ENCODE peak calls at places on chromosomes 16 and 17, in eight cellular contexts. One of them, this sample, is unnamed.

GRCh38 chr17:21176996-21177395 is 37.0 kb downstream of the TMEM11 start:
- DNase-seq in ascending aorta: peak; percentile 35
- DNase-seq in tibial nerve: no peak
- DNase-seq in esophagus squamous epithelium: no peak
- DNase-seq in transverse colon: no peak
- DNase-seq in PC-3: no peak
- DNase-seq in adrenal gland: peak; percentile 12
- DNase-seq in lung: no peak
- DNase-seq in this sample: peak; percentile 3

GRCh38 chr17:229130-229944 is 47.9 kb upstream of the DOC2B start:
- DNase-seq in PC-3: no peak
- DNase-seq in transverse colon: peak; percentile 2
- DNase-seq in adrenal gland: no peak
- DNase-seq in esophagus squamous epithelium: no peak
- DNase-seq in lung: no peak
- DNase-seq in ascending aorta: peak; percentile 46
- DNase-seq in tibial nerve: no peak
- DNase-seq in this sample: no peak

GRCh38 chr17:60372790-60373483 is 19.0 kb downstream of the USP32 start:
- DNase-seq in tibial nerve: no peak
- DNase-seq in esophagus squamous epithelium: no peak
- DNase-seq in PC-3: peak; percentile 88
- DNase-seq in ascending aorta: no peak
- DNase-seq in transverse colon: no peak
- DNase-seq in adrenal gland: no peak
- DNase-seq in lung: no peak
- DNase-seq in this sample: no peak

GRCh38 chr17:55398689-55399088 is 22.9 kb downstream of the MMD start:
- DNase-seq in lung: no peak
- DNase-seq in PC-3: no peak
- DNase-seq in esophagus squamous epithelium: no peak
- DNase-seq in tibial nerve: no peak
- DNase-seq in transverse colon: no peak
- DNase-seq in ascending aorta: no peak
- DNase-seq in adrenal gland: no peak
- DNase-seq in this sample: no peak

GRCh38 chr17:12021604-12022003 is 927 bp downstream of the MAP2K4 start:
- DNase-seq in adrenal gland: no peak
- DNase-seq in tibial nerve: no peak
- DNase-seq in transverse colon: no peak
- DNase-seq in PC-3: no peak
- DNase-seq in ascending aorta: no peak
- DNase-seq in lung: no peak
- DNase-seq in esophagus squamous epithelium: no peak
- DNase-seq in this sample: no peak

GRCh38 chr17:9880582-9880999 is 24.5 kb downstream of the RCVRN start:
- DNase-seq in tibial nerve: no peak
- DNase-seq in adrenal gland: no peak
- DNase-seq in ascending aorta: no peak
- DNase-seq in transverse colon: no peak
- DNase-seq in lung: no peak
- DNase-seq in esophagus squamous epithelium: no peak
- DNase-seq in PC-3: peak; percentile 83
- DNase-seq in this sample: no peak

GRCh38 chr17:3535253-3535995 is 22.2 kb downstream of the TRPV3 start:
- DNase-seq in ascending aorta: no peak
- DNase-seq in lung: peak; percentile 51
- DNase-seq in PC-3: peak; percentile 77
- DNase-seq in transverse colon: peak; percentile 57
- DNase-seq in adrenal gland: peak; percentile 54
- DNase-seq in tibial nerve: peak; percentile 54
- DNase-seq in esophagus squamous epithelium: no peak
- DNase-seq in this sample: peak; percentile 50

GRCh38 chr17:35448214-35448898 is at the start of gene SLFN13:
- DNase-seq in PC-3: peak; percentile 68
- DNase-seq in adrenal gland: peak; percentile 72
- DNase-seq in transverse colon: peak; percentile 82
- DNase-seq in esophagus squamous epithelium: peak; percentile 41
- DNase-seq in lung: peak; percentile 79
- DNase-seq in ascending aorta: peak; percentile 85
- DNase-seq in tibial nerve: peak; percentile 39
- DNase-seq in this sample: peak; percentile 87

GRCh38 chr16:65510850-65511249 is 389.0 kb upstream of the CDH11 start:
- DNase-seq in ascending aorta: no peak
- DNase-seq in adrenal gland: no peak
- DNase-seq in transverse colon: no peak
- DNase-seq in esophagus squamous epithelium: no peak
- DNase-seq in lung: no peak
- DNase-seq in PC-3: no peak
- DNase-seq in tibial nerve: no peak
- DNase-seq in this sample: no peak

GRCh38 chr17:69761767-69762321 is 313.2 kb upstream of the KCNJ16 start:
- DNase-seq in adrenal gland: no peak
- DNase-seq in lung: no peak
- DNase-seq in PC-3: peak; percentile 98
- DNase-seq in esophagus squamous epithelium: no peak
- DNase-seq in ascending aorta: no peak
- DNase-seq in tibial nerve: peak; percentile 48
- DNase-seq in transverse colon: no peak
- DNase-seq in this sample: no peak

GRCh38 chr17:68399638-68400403 is 57.5 kb downstream of the WIPI1 start:
- DNase-seq in PC-3: peak; percentile 14
- DNase-seq in transverse colon: peak; percentile 25
- DNase-seq in lung: peak; percentile 9
- DNase-seq in esophagus squamous epithelium: no peak
- DNase-seq in tibial nerve: no peak
- DNase-seq in ascending aorta: no peak
- DNase-seq in adrenal gland: peak; percentile 16
- DNase-seq in this sample: no peak

GRCh38 chr16:73006021-73006420 is 41.9 kb downstream of the ZFHX3 start:
- DNase-seq in adrenal gland: no peak
- DNase-seq in transverse colon: no peak
- DNase-seq in tibial nerve: no peak
- DNase-seq in ascending aorta: peak; percentile 50
- DNase-seq in lung: no peak
- DNase-seq in esophagus squamous epithelium: no peak
- DNase-seq in PC-3: no peak
- DNase-seq in this sample: no peak

DNA sequence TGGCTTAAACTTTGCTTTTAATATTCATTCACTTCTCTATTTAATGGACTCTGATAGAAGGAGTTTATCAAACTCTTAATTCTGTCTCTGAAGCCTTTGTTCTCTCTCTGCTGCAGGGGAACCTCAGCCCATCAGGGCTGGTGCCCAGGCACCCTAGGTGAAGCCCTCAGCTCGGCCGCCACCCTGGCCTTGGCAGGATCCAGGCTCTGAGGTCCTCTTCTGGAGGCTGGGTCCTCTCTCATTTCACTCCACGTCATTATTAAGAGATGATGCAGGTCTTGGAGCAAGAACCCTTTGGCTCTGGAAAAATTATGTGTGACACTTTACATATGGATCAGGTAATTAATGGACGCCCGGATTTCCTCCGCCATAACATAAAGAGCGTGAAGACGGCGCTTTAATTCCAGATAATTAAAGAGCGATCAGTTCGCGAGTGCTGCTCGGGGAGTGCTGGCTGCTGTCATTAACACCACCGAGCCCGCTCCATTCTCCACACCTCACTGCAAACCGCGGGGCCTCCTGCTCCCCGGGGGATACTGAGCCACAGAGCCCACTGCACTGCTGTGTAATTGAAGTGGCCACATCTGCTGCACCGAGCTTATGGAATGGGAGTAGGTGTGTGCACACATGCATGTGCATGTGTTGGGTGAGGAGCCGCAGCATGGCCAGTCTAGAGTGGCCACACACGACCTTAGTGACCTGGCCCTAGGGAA is 259.4 kb upstream of the TNRC6C start:
- DNase-seq in transverse colon: no peak
- DNase-seq in esophagus squamous epithelium: no peak
- DNase-seq in tibial nerve: no peak
- DNase-seq in PC-3: no peak
- DNase-seq in lung: no peak
- DNase-seq in adrenal gland: no peak
- DNase-seq in ascending aorta: peak; percentile 55
- DNase-seq in this sample: no peak
- H3K27me3 ChIP-seq in transverse colon: peaks cover 40% of the 10 kb centered on the region
- H3K27me3 ChIP-seq in esophagus squamous epithelium: no peaks in the 10 kb centered on the region
- H3K27me3 ChIP-seq in tibial nerve: peaks cover 22% of the 10 kb centered on the region
- H3K27me3 ChIP-seq in PC-3: peaks cover 85% of the 10 kb centered on the region
- H3K27me3 ChIP-seq in lung: no peaks in the 10 kb centered on the region
- H3K27me3 ChIP-seq in adrenal gland: no peaks in the 10 kb centered on the region
- H3K27me3 ChIP-seq in ascending aorta: no peaks in the 10 kb centered on the region
- H3K27me3 ChIP-seq in this sample: peaks cover 46% of the 10 kb centered on the region

DNA sequence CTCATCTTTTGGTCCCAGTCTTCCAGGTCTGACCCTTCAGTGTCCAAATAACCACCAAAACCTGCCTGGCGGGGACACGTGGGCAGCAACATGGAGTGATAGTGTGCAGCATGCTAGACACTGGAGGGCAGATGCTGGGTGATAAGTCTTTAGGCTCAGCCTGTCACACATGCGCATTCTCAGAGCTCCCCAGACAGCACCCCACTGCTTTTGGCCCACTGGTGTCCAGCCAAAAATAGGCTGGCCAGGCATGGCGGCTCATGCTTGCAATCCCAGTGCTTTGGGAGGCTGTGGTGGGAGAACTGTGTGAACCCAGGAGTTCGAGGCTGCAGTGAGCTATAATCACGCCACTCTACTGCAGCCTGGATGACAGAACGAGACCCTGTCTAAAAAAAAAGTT is 12.3 kb downstream of the GINS2 start:
- DNase-seq in tibial nerve: no peak
- DNase-seq in ascending aorta: no peak
- DNase-seq in PC-3: no peak
- DNase-seq in esophagus squamous epithelium: no peak
- DNase-seq in adrenal gland: no peak
- DNase-seq in lung: no peak
- DNase-seq in transverse colon: no peak
- DNase-seq in this sample: no peak
- TF ChIP-seq CTCF in tibial nerve: no peak
- TF ChIP-seq CTCF in ascending aorta: no peak
- TF ChIP-seq CTCF in PC-3: no peak
- TF ChIP-seq CTCF in esophagus squamous epithelium: no peak
- TF ChIP-seq CTCF in adrenal gland: no peak
- TF ChIP-seq CTCF in lung: no peak
- TF ChIP-seq CTCF in transverse colon: no peak
- TF ChIP-seq CTCF in this sample: no peak

GRCh38 chr16:1046271-1046955 is 26.1 kb upstream of the SSTR5 start:
- DNase-seq in adrenal gland: no peak
- DNase-seq in transverse colon: no peak
- DNase-seq in ascending aorta: no peak
- DNase-seq in tibial nerve: no peak
- DNase-seq in PC-3: no peak
- DNase-seq in esophagus squamous epithelium: no peak
- DNase-seq in lung: no peak
- DNase-seq in this sample: no peak
- H3K27me3 ChIP-seq in adrenal gland: peaks cover 35% of the 10 kb centered on the region
- H3K27me3 ChIP-seq in transverse colon: peaks cover 66% of the 10 kb centered on the region
- H3K27me3 ChIP-seq in ascending aorta: no peaks in the 10 kb centered on the region
- H3K27me3 ChIP-seq in tibial nerve: peaks cover 73% of the 10 kb centered on the region
- H3K27me3 ChIP-seq in PC-3: no peaks in the 10 kb centered on the region
- H3K27me3 ChIP-seq in esophagus squamous epithelium: peaks cover 7% of the 10 kb centered on the region
- H3K27me3 ChIP-seq in lung: peaks cover 33% of the 10 kb centered on the region
- H3K27me3 ChIP-seq in this sample: no peaks in the 10 kb centered on the region

GRCh38 chr16:58639230-58639629 is 9.6 kb upstream of the CNOT1 start:
- DNase-seq in adrenal gland: no peak
- DNase-seq in tibial nerve: no peak
- DNase-seq in PC-3: no peak
- DNase-seq in esophagus squamous epithelium: no peak
- DNase-seq in ascending aorta: no peak
- DNase-seq in lung: no peak
- DNase-seq in transverse colon: no peak
- DNase-seq in this sample: no peak

GRCh38 chr16:58639836-58640235 is 10.2 kb upstream of the CNOT1 start:
- DNase-seq in transverse colon: no peak
- DNase-seq in ascending aorta: no peak
- DNase-seq in esophagus squamous epithelium: no peak
- DNase-seq in tibial nerve: no peak
- DNase-seq in PC-3: no peak
- DNase-seq in adrenal gland: no peak
- DNase-seq in lung: no peak
- DNase-seq in this sample: no peak

GRCh38 chr16:58640949-58641348 is 11.3 kb upstream of the CNOT1 start:
- DNase-seq in adrenal gland: no peak
- DNase-seq in transverse colon: no peak
- DNase-seq in esophagus squamous epithelium: no peak
- DNase-seq in PC-3: no peak
- DNase-seq in tibial nerve: no peak
- DNase-seq in lung: no peak
- DNase-seq in ascending aorta: no peak
- DNase-seq in this sample: no peak

GRCh38 chr16:58636474-58636873 is 6.8 kb upstream of the CNOT1 start:
- DNase-seq in lung: no peak
- DNase-seq in ascending aorta: no peak
- DNase-seq in PC-3: no peak
- DNase-seq in esophagus squamous epithelium: no peak
- DNase-seq in tibial nerve: no peak
- DNase-seq in adrenal gland: no peak
- DNase-seq in transverse colon: no peak
- DNase-seq in this sample: no peak

GRCh38 chr16:58638148-58639036 is 8.8 kb upstream of the CNOT1 start:
- DNase-seq in adrenal gland: peak; percentile 80
- DNase-seq in ascending aorta: no peak
- DNase-seq in tibial nerve: peak; percentile 30
- DNase-seq in esophagus squamous epithelium: no peak
- DNase-seq in PC-3: peak; percentile 74
- DNase-seq in lung: no peak
- DNase-seq in transverse colon: peak; percentile 35
- DNase-seq in this sample: peak; percentile 45
- TF ChIP-seq CTCF in adrenal gland: peak; percentile 52
- TF ChIP-seq CTCF in ascending aorta: no peak
- TF ChIP-seq CTCF in tibial nerve: peak; percentile 7
- TF ChIP-seq CTCF in esophagus squamous epithelium: peak; percentile 18
- TF ChIP-seq CTCF in PC-3: peak; percentile 53
- TF ChIP-seq CTCF in lung: no peak
- TF ChIP-seq CTCF in transverse colon: no peak
- TF ChIP-seq CTCF in this sample: no peak

DNA sequence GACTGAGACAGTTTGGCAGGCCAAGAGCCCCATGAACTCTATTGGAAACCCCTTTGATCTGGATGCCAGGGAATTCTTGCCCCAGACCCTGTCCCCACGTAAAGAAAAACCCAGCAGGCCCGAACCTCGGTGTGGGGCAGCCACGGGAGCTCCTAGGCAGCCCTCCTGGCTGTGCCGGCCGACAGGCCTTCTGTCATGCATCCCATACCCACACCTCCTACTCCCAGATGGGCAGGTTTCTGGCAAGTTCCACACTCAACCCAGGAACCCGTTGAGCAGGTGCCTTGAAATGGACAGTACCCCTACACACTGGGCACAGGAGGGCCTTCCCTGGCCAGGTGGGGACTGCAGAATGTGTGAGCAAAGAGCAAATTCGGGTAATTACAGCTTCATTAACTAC is 23.6 kb upstream of the ATP2C2 start:
- DNase-seq in tibial nerve: no peak
- DNase-seq in PC-3: no peak
- DNase-seq in esophagus squamous epithelium: no peak
- DNase-seq in adrenal gland: no peak
- DNase-seq in transverse colon: no peak
- DNase-seq in ascending aorta: no peak
- DNase-seq in lung: no peak
- DNase-seq in this sample: no peak
- H3K27me3 ChIP-seq in tibial nerve: no peaks in the 10 kb centered on the region
- H3K27me3 ChIP-seq in PC-3: no peaks in the 10 kb centered on the region
- H3K27me3 ChIP-seq in esophagus squamous epithelium: no peaks in the 10 kb centered on the region
- H3K27me3 ChIP-seq in adrenal gland: no peaks in the 10 kb centered on the region
- H3K27me3 ChIP-seq in transverse colon: no peaks in the 10 kb centered on the region
- H3K27me3 ChIP-seq in ascending aorta: no peaks in the 10 kb centered on the region
- H3K27me3 ChIP-seq in lung: no peaks in the 10 kb centered on the region
- H3K27me3 ChIP-seq in this sample: no peaks in the 10 kb centered on the region

This sample was measured in stomach.